ENCODE peak calls at places on chromosomes 5 and 9, in seven cellular contexts. D is bronchial epithelial cell, V is neural progenitor cell, C is fibroblast of the conjunctiva, W is lower lobe of right lung, J is HEK293T, G is esophagus squamous epithelium. F is an unnamed sample.

GRCh38 chr9:7216004-7216821 is 458.4 kb downstream of the KDM4C start:
- DNase-seq in D (peak), V (no peak), C (no peak), W (no peak), J (no peak), G (no peak), F (no peak)

GRCh38 chr9:31418419-31418818 is 966.0 kb upstream of the ACO1 start:
- DNase-seq in D (no peak), V (no peak), C (no peak), W (no peak), J (no peak), G (no peak), F (no peak)

GRCh38 chr9:63817622-63818518 is 1467.1 kb downstream of the FOXD4L5 start:
- DNase-seq in D (no peak), V (peak), C (no peak), W (peak), J (peak), G (no peak), F (peak)

GRCh38 chr9:73133921-73134407 is 17.7 kb upstream of the ANXA1 start:
- DNase-seq in D (peak), V (no peak), C (no peak), W (no peak), J (no peak), G (no peak), F (no peak)

GRCh38 chr9:91059713-91060112 is 258.1 kb downstream of the SYK start:
- DNase-seq in D (peak), V (no peak), C (no peak), W (no peak), J (no peak), G (no peak), F (no peak)

GRCh38 chr5:2239237-2239910 is 356.6 kb upstream of the IRX4 start:
- DNase-seq in D (no peak), V (no peak), C (no peak), W (no peak), J (no peak), G (no peak), F (no peak)

GRCh38 chr5:123496892-123497291 is 15.1 kb upstream of the CSNK1G3 start:
- DNase-seq in D (peak), V (no peak), C (peak), W (no peak), J (no peak), G (no peak), F (no peak)

GRCh38 chr9:72362118-72362531 is 2.9 kb downstream of the ZFAND5 start:
- DNase-seq in D (peak), V (no peak), C (no peak), W (no peak), J (no peak), G (no peak), F (no peak)

GRCh38 chr5:169705322-169705721 is 68.2 kb downstream of the DOCK2 start:
- DNase-seq in D (no peak), V (no peak), C (no peak), W (no peak), J (no peak), G (no peak), F (no peak)

GRCh38 chr5:177362102-177362868 is 4.6 kb downstream of the RGS14 start:
- DNase-seq in D (peak), V (no peak), C (no peak), W (peak), J (no peak), G (no peak), F (no peak)

GRCh38 chr9:129482521-129483466 is 138.1 kb downstream of the C9orf50 start:
- DNase-seq in D (peak), V (peak), C (peak), W (peak), J (peak), G (no peak), F (peak)

GRCh38 chr5:122978068-122978467 is 58.5 kb downstream of the PPIC start:
- DNase-seq in D (no peak), V (no peak), C (no peak), W (no peak), J (no peak), G (no peak), F (no peak)

GRCh38 chr9:28264368-28264767 is 691.1 kb upstream of the C9orf72 start:
- DNase-seq in D (peak), V (no peak), C (no peak), W (no peak), J (no peak), G (no peak), F (no peak)

GRCh38 chr5:174920906-174921550 is 196.6 kb downstream of the MSX2 start:
- DNase-seq in D (no peak), V (peak), C (no peak), W (no peak), J (no peak), G (no peak), F (no peak)

GRCh38 chr9:104969116-104969515 is 41.2 kb upstream of the ABCA1 start:
- DNase-seq in D (no peak), V (peak), C (no peak), W (no peak), J (no peak), G (no peak), F (no peak)

GRCh38 chr5:145938699-145939531 is 2.5 kb downstream of the SH3RF2 start:
- DNase-seq in D (no peak), V (no peak), C (no peak), W (no peak), J (no peak), G (no peak), F (no peak)

GRCh38 chr5:166962470-166962869 is 1329.0 kb upstream of the WWC1 start:
- DNase-seq in D (no peak), V (no peak), C (no peak), W (no peak), J (no peak), G (no peak), F (no peak)

GRCh38 chr9:132546148-132547051 is 36.0 kb upstream of the BARHL1 start:
- DNase-seq in D (no peak), V (peak), C (no peak), W (no peak), J (peak), G (no peak), F (peak)

GRCh38 chr5:173247504-173247903 is 12.5 kb upstream of the NKX2-5 start:
- DNase-seq in D (no peak), V (no peak), C (no peak), W (no peak), J (no peak), G (no peak), F (no peak)

GRCh38 chr5:131771692-131772091 is 25.1 kb downstream of the FNIP1 start:
- DNase-seq in D (no peak), V (no peak), C (no peak), W (no peak), J (no peak), G (no peak), F (no peak)